ENCODE peak calls at places on chromosomes 12 and 14, in nine cellular contexts. C, I, K, G, V, D, Z, N and X are unnamed samples.

GRCh38 chr12:123832052-123832451 is 70.0 kb downstream of the DNAH10 start:
- DNase-seq in N (no peak), I (no peak), K (no peak), Z (no peak), D (no peak), G (no peak), C (no peak), V (no peak), X (no peak)

GRCh38 chr12:91986084-91986483 is 159.6 kb downstream of the BTG1 start:
- DNase-seq in Z (peak), K (no peak), I (no peak), V (no peak), N (peak), C (no peak), D (no peak), G (no peak), X (no peak)

GRCh38 chr12:121326996-121327674 is 25.1 kb downstream of the ANAPC5 start:
- DNase-seq in I (no peak), D (no peak), V (no peak), Z (no peak), N (peak), G (no peak), K (peak), C (no peak), X (no peak)

GRCh38 chr14:87411370-87411769 is 581.6 kb downstream of the GALC start:
- DNase-seq in G (no peak), Z (no peak), N (no peak), I (no peak), K (no peak), V (no peak), C (no peak), D (no peak), X (no peak)

GRCh38 chr12:123532021-123532420 is 1.5 kb downstream of the RILPL1 start:
- DNase-seq in N (peak), V (no peak), D (peak), I (peak), G (no peak), Z (no peak), C (peak), K (no peak), X (no peak)

GRCh38 chr14:100893228-100893601 is 10.3 kb downstream of the RTL1 start:
- DNase-seq in C (no peak), Z (no peak), N (no peak), G (no peak), I (no peak), K (no peak), V (no peak), D (no peak), X (no peak)

GRCh38 chr14:77554816-77555599 is 56.4 kb upstream of the ISM2 start:
- DNase-seq in Z (no peak), G (no peak), I (no peak), K (no peak), D (no peak), N (peak), C (no peak), V (no peak), X (no peak)

GRCh38 chr12:54419088-54419887 is at the start of gene ITGA5:
- DNase-seq in D (peak), I (peak), K (peak), C (peak), G (no peak), Z (peak), V (peak), N (peak), X (no peak)

GRCh38 chr14:61673305-61673704 is 22.0 kb upstream of the HIF1A start:
- DNase-seq in G (no peak), V (no peak), N (peak), C (no peak), D (no peak), K (no peak), Z (no peak), I (no peak), X (no peak)

GRCh38 chr14:95998656-95999055 is 40.5 kb upstream of the C14orf132 start:
- DNase-seq in D (no peak), Z (peak), V (no peak), C (peak), G (no peak), I (no peak), N (no peak), K (no peak), X (peak)
- TF ChIP-seq CTCF in D (no peak), Z (peak), V (no peak), C (peak), G (peak), I (no peak), N (no peak), K (no peak), X (peak)

GRCh38 chr12:58920102-58920955 is at the start of gene LRIG3:
- DNase-seq in Z (peak), K (peak), D (peak), C (peak), N (peak), G (peak), V (peak), I (no peak), X (peak)
- TF ChIP-seq CTCF in Z (no peak), K (no peak), D (peak), C (no peak), N (no peak), G (peak), V (no peak), I (no peak), X (no peak)

GRCh38 chr12:69345077-69345476 is 3.1 kb upstream of the LYZ start:
- DNase-seq in V (no peak), Z (no peak), D (no peak), I (no peak), G (no peak), K (no peak), N (no peak), C (no peak), X (no peak)

GRCh38 chr12:69345742-69346141 is 2.4 kb upstream of the LYZ start:
- DNase-seq in K (no peak), N (no peak), C (no peak), Z (no peak), G (no peak), V (no peak), D (no peak), I (no peak), X (no peak)

GRCh38 chr12:69342407-69342806 is 5.8 kb upstream of the LYZ start:
- DNase-seq in C (no peak), G (no peak), K (no peak), N (no peak), D (no peak), V (no peak), I (no peak), Z (no peak), X (no peak)

GRCh38 chr12:69343357-69343756 is 4.8 kb upstream of the LYZ start:
- DNase-seq in K (no peak), C (no peak), G (no peak), D (no peak), Z (no peak), I (peak), N (no peak), V (no peak), X (no peak)

DNA sequence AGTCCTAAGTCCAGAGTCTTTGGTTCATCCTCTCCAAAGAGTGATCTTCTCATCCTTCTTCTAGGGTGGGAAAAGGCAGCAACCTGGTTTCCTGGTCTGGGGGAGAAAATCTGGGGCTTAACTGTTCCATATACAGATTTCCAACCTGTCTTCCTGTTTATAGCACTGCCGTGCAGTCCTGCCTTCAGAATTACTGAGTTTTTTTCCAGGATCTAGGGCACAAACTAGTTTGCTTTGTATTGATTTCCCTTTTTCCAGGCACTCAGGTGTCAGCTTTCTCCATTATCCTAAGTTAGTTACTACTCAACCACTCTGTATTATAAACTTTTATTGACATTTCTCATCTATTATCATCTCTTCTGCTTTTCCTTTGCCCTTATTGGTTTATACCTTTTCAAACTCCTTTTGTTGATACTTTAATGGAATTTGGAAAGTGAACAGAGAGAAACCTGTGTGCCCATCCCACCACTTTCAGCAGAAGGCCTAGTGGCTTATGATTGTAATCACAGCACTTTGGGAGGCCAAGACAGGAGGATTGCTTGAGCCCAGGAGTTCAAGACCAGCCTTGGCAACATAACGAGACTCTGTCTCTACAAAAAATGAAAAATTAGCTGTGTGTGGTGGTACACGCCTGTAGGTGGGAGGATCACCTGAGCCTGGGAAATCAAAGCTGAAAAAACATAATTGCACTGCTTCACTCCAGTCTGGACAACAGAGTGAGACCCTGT is 4.1 kb upstream of the LYZ start:
- DNase-seq in C (no peak), V (no peak), N (no peak), G (no peak), Z (no peak), I (no peak), K (no peak), D (no peak), X (no peak)
- TF ChIP-seq CTCF in C (no peak), V (no peak), N (no peak), G (no peak), Z (no peak), I (no peak), K (no peak), D (no peak), X (no peak)

DNA sequence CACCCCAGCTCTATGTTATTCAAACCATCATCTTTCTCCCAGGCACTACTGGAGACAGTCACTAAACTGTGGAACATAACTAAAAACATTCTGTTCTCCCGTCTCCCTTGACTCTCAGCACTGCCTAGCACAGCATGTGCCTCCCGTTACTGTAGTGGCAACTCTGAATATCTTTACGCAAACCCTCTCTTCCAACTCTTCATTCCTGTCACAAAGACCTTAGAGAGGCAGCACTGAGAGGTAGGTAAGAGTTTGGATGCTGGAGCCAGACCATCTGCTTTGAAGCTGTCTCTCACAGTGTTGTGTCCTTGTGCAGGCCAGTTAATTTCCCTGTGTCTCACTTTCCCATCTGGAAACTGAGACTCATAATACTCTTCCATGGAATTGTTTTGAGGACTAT is 108.1 kb downstream of the DIP2B start:
- DNase-seq in G (no peak), Z (no peak), V (no peak), N (no peak), C (no peak), K (no peak), I (no peak), D (no peak), X (no peak)
- TF ChIP-seq CTCF in G (no peak), Z (no peak), V (no peak), N (no peak), C (no peak), K (no peak), I (no peak), D (no peak), X (no peak)

GRCh38 chr14:93954516-93954830 is 21.9 kb downstream of the ASB2 start:
- DNase-seq in N (no peak), V (peak), I (no peak), C (no peak), K (peak), D (no peak), G (no peak), Z (no peak), X (no peak)

GRCh38 chr14:93953739-93954515 is 22.4 kb downstream of the ASB2 start:
- DNase-seq in G (no peak), Z (no peak), N (no peak), K (no peak), C (no peak), D (no peak), V (no peak), I (no peak), X (no peak)

GRCh38 chr14:93952829-93953228 is 23.5 kb downstream of the ASB2 start:
- DNase-seq in N (no peak), G (no peak), C (no peak), V (no peak), Z (no peak), I (no peak), K (no peak), D (no peak), X (no peak)

GRCh38 chr14:93951798-93952540 is 24.4 kb downstream of the ASB2 start:
- DNase-seq in I (no peak), Z (no peak), C (peak), K (peak), G (no peak), D (no peak), V (no peak), N (no peak), X (no peak)

DNA sequence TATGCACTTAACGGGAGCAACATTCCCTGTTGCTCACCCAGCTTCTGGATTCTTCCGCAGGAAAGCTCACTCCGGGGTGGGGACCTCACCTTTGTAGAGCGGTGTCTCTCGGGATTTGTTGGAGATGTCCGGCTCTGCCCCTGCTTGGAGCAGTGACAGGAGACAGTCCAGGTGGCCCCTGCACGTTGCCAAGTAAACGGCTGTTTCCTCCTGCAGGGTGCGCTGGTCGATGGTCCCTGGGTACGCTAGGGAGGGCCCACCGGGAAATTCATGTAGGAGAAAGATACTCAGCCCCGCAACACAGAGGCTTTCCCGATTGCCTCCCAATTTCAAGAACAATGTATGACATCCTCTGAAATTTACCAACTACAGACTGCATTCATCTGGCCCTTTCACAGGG is 23.1 kb downstream of the ASB2 start:
- DNase-seq in G (no peak), V (no peak), N (no peak), C (no peak), D (peak), I (no peak), K (no peak), Z (no peak), X (no peak)
- TF ChIP-seq CTCF in G (peak), V (no peak), N (no peak), C (no peak), D (no peak), I (no peak), K (peak), Z (no peak), X (no peak)

GRCh38 chr12:49014547-49014946 is 4.0 kb downstream of the PRKAG1 start:
- DNase-seq in K (no peak), N (no peak), V (no peak), C (peak), Z (peak), G (no peak), I (no peak), D (no peak), X (no peak)
- TF ChIP-seq CTCF in K (peak), N (no peak), V (no peak), C (peak), Z (peak), G (no peak), I (no peak), D (no peak), X (peak)